ENCODE peak calls at places on chromosomes 12 and 14, in four cellular contexts. S is IMR-90, K is A549, F is HepG2. D is an unnamed sample.

GRCh38 chr14:69979882-69980281 is 100.7 kb downstream of the SMOC1 start:
- DNase-seq in S (no peak), F (no peak), K (no peak), D (no peak)

GRCh38 chr12:115468087-115468510 is 784.1 kb upstream of the TBX3 start:
- DNase-seq in K (peak), S (peak), F (peak), D (no peak)

GRCh38 chr14:87111141-87111540 is 881.8 kb downstream of the GALC start:
- DNase-seq in K (no peak), S (no peak), F (no peak), D (no peak)

GRCh38 chr12:106254724-106255123 is 6.9 kb upstream of the CKAP4 start:
- DNase-seq in K (no peak), S (no peak), F (no peak), D (no peak)

GRCh38 chr12:123120452-123121166 is 30.3 kb downstream of the PITPNM2 start:
- DNase-seq in K (no peak), F (no peak), S (no peak), D (no peak)

GRCh38 chr12:109111775-109112491 is 4.5 kb upstream of the ACACB start:
- DNase-seq in F (peak), S (peak), K (peak), D (peak)

GRCh38 chr14:57871487-57872080 is 5.7 kb upstream of the SLC35F4 start:
- DNase-seq in F (peak), K (peak), S (peak), D (peak)

GRCh38 chr14:75259510-75259855 is 19.1 kb upstream of the FOS start:
- DNase-seq in S (peak), F (no peak), K (peak), D (peak)

GRCh38 chr12:43158126-43158525 is 393.9 kb downstream of the ADAMTS20 start:
- DNase-seq in F (no peak), S (no peak), K (no peak), D (no peak)

GRCh38 chr14:68968721-68969120 is 10.4 kb downstream of the ACTN1 start:
- DNase-seq in K (no peak), F (no peak), S (no peak), D (no peak)

GRCh38 chr12:52006726-52007157 is at the start of gene TAMALIN:
- DNase-seq in K (no peak), F (no peak), S (peak), D (peak)

GRCh38 chr12:105698047-105698446 is 367.6 kb downstream of the C12orf75 start:
- DNase-seq in K (no peak), S (no peak), F (no peak), D (no peak)

DNA sequence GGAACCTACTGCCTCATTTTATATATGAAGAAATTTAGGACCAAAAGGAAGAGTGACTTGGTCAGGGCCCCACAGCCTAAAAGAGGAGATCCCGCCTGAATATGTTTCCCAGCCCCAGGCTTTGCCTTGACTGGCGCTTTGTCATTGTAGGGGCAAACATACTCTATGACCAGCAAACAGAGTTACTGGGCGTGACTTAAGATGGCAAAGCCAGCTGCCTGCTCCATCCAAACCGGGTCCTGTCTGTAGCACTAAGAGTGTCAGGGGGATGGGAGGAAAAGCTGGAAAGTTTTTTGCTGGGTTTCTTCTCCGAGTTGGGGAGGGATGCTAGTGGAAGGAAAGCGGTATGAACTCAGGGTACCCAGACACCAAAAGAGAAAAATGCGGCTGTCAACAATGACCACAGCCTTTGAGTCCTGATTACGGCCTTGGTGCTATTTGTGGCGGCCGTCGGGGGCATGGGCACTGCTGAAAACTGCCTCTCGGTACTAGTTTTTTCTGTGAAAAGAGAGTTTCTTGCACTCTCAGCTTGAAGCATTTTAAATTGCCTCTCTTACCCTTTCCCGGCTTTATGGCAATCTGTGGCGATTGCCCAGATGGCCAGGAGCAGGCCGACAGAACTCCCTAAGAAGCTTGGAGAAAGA is 82.7 kb downstream of the PRIMA1 start:
- DNase-seq in K (no peak), F (peak), S (no peak), D (no peak)
- TF ChIP-seq MAZ in K (no peak), F (no peak), S (no peak), D (no peak)

GRCh38 chr12:130522244-130522834 is 184.7 kb downstream of the PIWIL1 start:
- DNase-seq in K (no peak), S (no peak), F (no peak), D (no peak)

GRCh38 chr12:130523863-130524614 is 186.4 kb downstream of the PIWIL1 start:
- DNase-seq in K (no peak), F (no peak), S (no peak), D (no peak)

GRCh38 chr12:130520784-130521183 is 183.1 kb downstream of the PIWIL1 start:
- DNase-seq in K (no peak), F (no peak), S (no peak), D (no peak)

GRCh38 chr12:130523208-130523607 is 185.5 kb downstream of the PIWIL1 start:
- DNase-seq in F (no peak), K (no peak), S (no peak), D (no peak)

GRCh38 chr12:130521375-130522124 is 183.9 kb downstream of the PIWIL1 start:
- DNase-seq in K (no peak), S (no peak), F (no peak), D (no peak)
- TF ChIP-seq MAZ in K (no peak), S (no peak), F (no peak), D (no peak)

DNA sequence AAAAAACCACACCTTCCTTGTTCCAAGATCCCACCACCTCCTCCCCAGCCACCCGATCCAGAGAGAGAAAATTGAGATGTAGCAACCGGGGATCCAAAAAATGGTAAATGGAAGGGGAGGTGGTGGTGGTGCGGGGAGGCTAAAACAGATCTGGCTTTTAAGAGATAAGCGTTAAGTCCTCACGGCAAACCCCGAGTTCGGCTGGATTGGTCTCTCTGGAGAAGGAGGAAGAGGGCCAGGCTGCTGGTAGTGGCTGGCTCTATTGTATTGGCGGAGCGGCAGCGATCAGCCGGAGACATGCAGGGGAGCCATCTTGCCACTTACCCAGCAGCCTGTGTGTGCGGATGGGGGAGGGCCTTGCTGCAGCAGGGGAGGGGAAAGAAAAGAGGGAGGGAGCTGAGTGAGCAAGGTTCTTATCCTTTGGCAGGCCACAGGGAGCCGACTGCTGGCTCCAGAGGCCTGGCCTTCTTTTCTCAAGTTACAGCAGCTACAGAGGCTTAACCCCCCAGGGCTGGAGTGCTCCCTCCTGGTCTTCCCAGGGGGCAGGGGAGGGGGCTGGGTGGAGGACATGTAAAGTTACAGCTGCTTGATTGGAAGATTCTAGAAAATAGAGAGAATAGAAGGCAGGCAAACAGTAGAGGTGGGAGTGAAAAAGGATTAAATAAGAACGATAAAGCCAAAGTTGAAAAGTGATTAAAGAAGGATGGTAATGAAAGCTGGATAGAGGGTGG is 14.1 kb upstream of the CDH24 start:
- DNase-seq in S (peak), K (peak), F (peak), D (peak)
- TF ChIP-seq MAZ in S (peak), K (peak), F (peak), D (peak)

DNA sequence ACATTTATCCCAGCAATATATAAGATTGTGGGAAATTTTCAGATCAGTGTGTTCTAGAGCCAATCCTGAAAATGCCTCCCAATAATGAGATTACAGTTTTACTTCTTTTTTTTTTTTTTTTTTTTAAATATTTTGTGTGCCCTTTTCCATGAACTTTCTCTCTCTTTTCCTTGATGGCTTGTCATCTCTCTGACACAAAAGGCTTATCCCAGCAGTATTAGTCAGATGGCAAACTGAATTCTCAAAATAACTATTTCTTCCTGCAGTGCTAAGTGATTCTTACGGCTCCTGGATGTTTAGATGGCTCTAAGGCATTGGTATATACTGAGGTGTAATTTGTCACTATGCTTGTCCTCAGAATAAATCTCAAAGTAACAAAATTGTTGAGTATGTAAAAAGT is 86.7 kb downstream of the LRP6 start:
- DNase-seq in S (no peak), F (no peak), K (no peak), D (no peak)
- TF ChIP-seq MAZ in S (no peak), F (no peak), K (no peak), D (no peak)

DNA sequence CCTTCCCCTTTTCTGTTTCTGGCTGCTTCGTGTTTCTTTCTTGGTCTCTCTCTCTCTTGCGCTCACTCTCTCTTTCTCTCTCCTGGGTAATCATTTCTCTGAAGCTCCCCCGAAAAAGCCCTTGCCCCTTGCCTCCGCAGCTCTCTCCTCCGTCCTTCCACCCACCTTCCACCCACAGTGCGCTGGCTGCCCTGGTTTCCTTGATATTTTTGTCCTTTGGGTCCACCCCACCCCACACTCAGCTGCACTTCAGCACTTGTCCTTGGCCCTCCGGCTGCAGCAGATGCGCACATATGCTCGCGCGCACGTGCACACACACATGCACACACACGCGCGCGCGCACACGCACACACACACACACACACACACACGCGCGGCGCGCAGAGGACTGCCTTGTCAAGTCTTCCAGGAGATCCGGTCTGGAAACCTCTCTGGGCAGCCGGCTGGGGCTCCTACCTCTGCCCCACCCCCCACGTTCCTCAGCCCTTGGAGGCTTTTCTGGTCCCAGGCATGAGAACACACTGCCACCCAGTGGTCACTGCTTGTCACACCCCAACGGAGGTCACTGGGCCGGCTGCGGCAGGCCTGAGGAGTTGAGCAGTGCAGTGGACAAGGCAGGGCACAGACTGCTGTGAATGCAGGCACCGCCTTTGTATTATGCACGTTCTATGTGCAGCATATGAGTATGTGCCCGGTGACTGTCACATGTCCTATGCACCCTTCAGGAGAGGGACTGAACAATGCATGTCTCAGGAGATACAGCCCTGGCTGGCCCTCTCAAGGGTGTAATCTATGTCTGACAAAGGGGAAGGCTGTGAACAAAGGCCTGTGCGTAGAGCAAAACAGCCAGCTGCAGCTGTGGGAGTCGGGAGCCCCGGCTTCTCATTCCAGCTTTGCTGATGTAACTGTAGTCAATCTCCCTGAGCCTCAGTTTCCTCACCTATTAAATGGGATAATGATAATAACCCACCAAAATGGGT is 6.5 kb downstream of the LAG3 start:
- DNase-seq in K (peak), S (peak), F (peak), D (peak)
- TF ChIP-seq MAZ in K (peak), S (peak), F (peak), D (peak)

GRCh38 chr14:55803506-55804197 is 223.6 kb downstream of the KTN1 start:
- DNase-seq in K (no peak), F (no peak), S (no peak), D (no peak)

GRCh38 chr14:55805250-55805649 is 225.2 kb downstream of the KTN1 start:
- DNase-seq in K (no peak), F (no peak), S (no peak), D (no peak)

GRCh38 chr14:55804198-55804553 is 224.2 kb downstream of the KTN1 start:
- DNase-seq in K (no peak), S (no peak), F (no peak), D (no peak)

GRCh38 chr14:55801121-55801520 is 221.1 kb downstream of the KTN1 start:
- DNase-seq in S (no peak), K (no peak), F (no peak), D (no peak)

GRCh38 chr14:55802986-55803431 is 223.0 kb downstream of the KTN1 start:
- DNase-seq in K (peak), S (peak), F (peak), D (peak)
- TF ChIP-seq MAZ in K (no peak), S (no peak), F (no peak), D (no peak)

GRCh38 chr12:55713721-55714120 is 2.1 kb upstream of the BLOC1S1 start:
- DNase-seq in S (peak), K (peak), F (no peak), D (no peak)

GRCh38 chr12:55708695-55709233 is 1.1 kb upstream of the ITGA7 start:
- DNase-seq in K (no peak), F (no peak), S (no peak), D (no peak)

GRCh38 chr12:55715169-55715764 is 579 bp upstream of the BLOC1S1 start:
- DNase-seq in F (no peak), S (no peak), K (peak), D (no peak)

GRCh38 chr12:55712700-55713415 is 3.0 kb upstream of the BLOC1S1 start:
- DNase-seq in K (no peak), S (no peak), F (no peak), D (no peak)

DNA sequence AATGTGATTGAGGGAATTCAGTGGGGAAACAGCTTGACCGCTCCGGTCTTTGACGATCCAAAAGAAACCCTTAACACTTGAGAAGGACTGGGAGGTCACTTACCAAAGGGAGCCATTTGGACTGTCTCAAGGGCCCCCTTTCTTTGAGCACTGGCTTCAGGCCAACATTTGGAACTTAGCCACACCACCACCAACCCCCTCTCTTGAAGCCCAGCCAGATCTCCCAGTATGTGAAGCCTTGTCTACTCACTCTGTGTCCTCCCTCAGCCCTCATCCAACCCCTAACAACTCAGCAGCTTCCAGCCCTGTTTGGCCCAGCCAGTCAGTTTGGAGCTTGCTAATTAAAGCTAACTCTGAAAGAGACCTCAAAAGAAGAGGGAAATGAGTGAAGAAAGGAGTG is 3.7 kb upstream of the BLOC1S1 start:
- DNase-seq in K (no peak), S (no peak), F (no peak), D (no peak)
- TF ChIP-seq MAZ in K (no peak), S (no peak), F (no peak), D (no peak)

D was measured in K562.